ENCODE peak calls at places on chromosome 18, in four cellular contexts. G is naive thymus-derived CD8-positive, alpha-beta T cell; O is putamen; T is GM23248. K is an unnamed sample.

GRCh38 chr18:71485578-71485977 is 1058.6 kb downstream of the CBLN2 start:
- DNase-seq in T (no peak), O (no peak), G (no peak), K (no peak)

GRCh38 chr18:44744206-44745180 is 63.8 kb downstream of the SETBP1 start:
- DNase-seq in G (no peak), O (peak; percentile 27), T (no peak), K (no peak)

GRCh38 chr18:44951748-44952147 is 271.1 kb downstream of the SETBP1 start:
- DNase-seq in G (no peak), O (no peak), T (no peak), K (no peak)

GRCh38 chr18:47772374-47773248 is 157.8 kb downstream of the SMAD2 start:
- DNase-seq in T (peak; percentile 69), G (peak; percentile 55), O (no peak), K (no peak)

GRCh38 chr18:74528913-74529312 is 5.4 kb upstream of the CNDP1 start:
- DNase-seq in T (no peak), G (no peak), O (peak; percentile 73), K (no peak)

GRCh38 chr18:7065736-7066135 is 51.9 kb downstream of the LAMA1 start:
- DNase-seq in G (no peak), O (no peak), T (no peak), K (no peak)

GRCh38 chr18:3008546-3008945 is 4.4 kb downstream of the LPIN2 start:
- DNase-seq in G (no peak), O (no peak), T (peak; percentile 86), K (no peak)

GRCh38 chr18:34971313-34971712 is 69.9 kb upstream of the MAPRE2 start:
- DNase-seq in O (no peak), T (peak; percentile 84), G (no peak), K (no peak)

GRCh38 chr18:79511671-79512301 is 116.1 kb downstream of the NFATC1 start:
- DNase-seq in O (no peak), T (no peak), G (peak; percentile 11), K (peak; percentile 12)

GRCh38 chr18:73688851-73689659 is 458.6 kb downstream of the FBXO15 start:
- DNase-seq in T (peak; percentile 89), O (no peak), G (no peak), K (no peak)

GRCh38 chr18:79736230-79736629 is 56.6 kb downstream of the CTDP1 start:
- DNase-seq in O (no peak), G (no peak), T (no peak), K (no peak)